ENCODE peak calls at places on chromosomes 16 and 17, in seven cellular contexts. One of them, this sample, is unnamed.

GRCh38 chr17:73924488-73925186 is 278.8 kb upstream of the RPL38 start:
- DNase-seq in SJSA1: no peak
- DNase-seq in heart right ventricle: no peak
- DNase-seq in mammary epithelial cell: no peak
- DNase-seq in right atrium auricular region: no peak
- DNase-seq in substantia nigra: no peak
- DNase-seq in GM23338: no peak
- DNase-seq in this sample: no peak

GRCh38 chr17:21278304-21279197 is 6.0 kb upstream of the MAP2K3 start:
- DNase-seq in SJSA1: no peak
- DNase-seq in heart right ventricle: no peak
- DNase-seq in mammary epithelial cell: no peak
- DNase-seq in right atrium auricular region: no peak
- DNase-seq in substantia nigra: no peak
- DNase-seq in GM23338: no peak
- DNase-seq in this sample: no peak

GRCh38 chr17:42323268-42323773 is 35.0 kb downstream of the STAT5A start:
- DNase-seq in SJSA1: no peak
- DNase-seq in heart right ventricle: no peak
- DNase-seq in mammary epithelial cell: no peak
- DNase-seq in right atrium auricular region: no peak
- DNase-seq in substantia nigra: no peak
- DNase-seq in GM23338: no peak
- DNase-seq in this sample: no peak

GRCh38 chr17:2075336-2076056 is 20.6 kb downstream of the HIC1 start:
- DNase-seq in SJSA1: peak; percentile 51
- DNase-seq in heart right ventricle: no peak
- DNase-seq in mammary epithelial cell: peak; percentile 37
- DNase-seq in right atrium auricular region: no peak
- DNase-seq in substantia nigra: no peak
- DNase-seq in GM23338: peak; percentile 53
- DNase-seq in this sample: no peak

GRCh38 chr17:80819422-80820164 is 172.0 kb upstream of the CHMP6 start:
- DNase-seq in SJSA1: no peak
- DNase-seq in heart right ventricle: no peak
- DNase-seq in mammary epithelial cell: no peak
- DNase-seq in right atrium auricular region: no peak
- DNase-seq in substantia nigra: no peak
- DNase-seq in GM23338: no peak
- DNase-seq in this sample: no peak

GRCh38 chr16:59412275-59412841 is 678.2 kb upstream of the GOT2 start:
- DNase-seq in SJSA1: peak; percentile 1
- DNase-seq in heart right ventricle: no peak
- DNase-seq in mammary epithelial cell: peak; percentile 23
- DNase-seq in right atrium auricular region: no peak
- DNase-seq in substantia nigra: no peak
- DNase-seq in GM23338: peak; percentile 56
- DNase-seq in this sample: no peak

GRCh38 chr16:68267612-68268405 is 3.5 kb downstream of the SLC7A6 start:
- DNase-seq in SJSA1: no peak
- DNase-seq in heart right ventricle: no peak
- DNase-seq in mammary epithelial cell: no peak
- DNase-seq in right atrium auricular region: no peak
- DNase-seq in substantia nigra: no peak
- DNase-seq in GM23338: peak; percentile 54
- DNase-seq in this sample: no peak

GRCh38 chr16:89727406-89728120 is 6.2 kb downstream of the ZNF276 start:
- DNase-seq in SJSA1: no peak
- DNase-seq in heart right ventricle: no peak
- DNase-seq in mammary epithelial cell: no peak
- DNase-seq in right atrium auricular region: no peak
- DNase-seq in substantia nigra: no peak
- DNase-seq in GM23338: no peak
- DNase-seq in this sample: no peak

GRCh38 chr16:2231016-2231931 is 5.0 kb upstream of the DNASE1L2 start:
- DNase-seq in SJSA1: no peak
- DNase-seq in heart right ventricle: no peak
- DNase-seq in mammary epithelial cell: peak; percentile 85
- DNase-seq in right atrium auricular region: no peak
- DNase-seq in substantia nigra: no peak
- DNase-seq in GM23338: no peak
- DNase-seq in this sample: peak; percentile 37

GRCh38 chr17:67467500-67468481 is 90.7 kb downstream of the PITPNC1 start:
- DNase-seq in SJSA1: no peak
- DNase-seq in heart right ventricle: no peak
- DNase-seq in mammary epithelial cell: no peak
- DNase-seq in right atrium auricular region: no peak
- DNase-seq in substantia nigra: no peak
- DNase-seq in GM23338: no peak
- DNase-seq in this sample: no peak

GRCh38 chr17:46818319-46818928 is at the start of gene WNT3:
- DNase-seq in SJSA1: no peak
- DNase-seq in heart right ventricle: no peak
- DNase-seq in mammary epithelial cell: no peak
- DNase-seq in right atrium auricular region: no peak
- DNase-seq in substantia nigra: no peak
- DNase-seq in GM23338: peak; percentile 93
- DNase-seq in this sample: no peak

GRCh38 chr16:85783441-85783840 is 15.9 kb downstream of the EMC8 start:
- DNase-seq in SJSA1: no peak
- DNase-seq in heart right ventricle: no peak
- DNase-seq in mammary epithelial cell: no peak
- DNase-seq in right atrium auricular region: no peak
- DNase-seq in substantia nigra: no peak
- DNase-seq in GM23338: no peak
- DNase-seq in this sample: no peak

GRCh38 chr16:85781685-85782370 is 17.5 kb downstream of the EMC8 start:
- DNase-seq in SJSA1: no peak
- DNase-seq in heart right ventricle: peak; percentile 51
- DNase-seq in mammary epithelial cell: no peak
- DNase-seq in right atrium auricular region: no peak
- DNase-seq in substantia nigra: peak; percentile 23
- DNase-seq in GM23338: no peak
- DNase-seq in this sample: no peak

GRCh38 chr16:85780281-85780680 is 19.1 kb downstream of the EMC8 start:
- DNase-seq in SJSA1: no peak
- DNase-seq in heart right ventricle: no peak
- DNase-seq in mammary epithelial cell: no peak
- DNase-seq in right atrium auricular region: no peak
- DNase-seq in substantia nigra: no peak
- DNase-seq in GM23338: no peak
- DNase-seq in this sample: no peak

GRCh38 chr16:85781156-85781555 is 18.2 kb downstream of the EMC8 start:
- DNase-seq in SJSA1: no peak
- DNase-seq in heart right ventricle: no peak
- DNase-seq in mammary epithelial cell: no peak
- DNase-seq in right atrium auricular region: no peak
- DNase-seq in substantia nigra: no peak
- DNase-seq in GM23338: no peak
- DNase-seq in this sample: no peak

DNA sequence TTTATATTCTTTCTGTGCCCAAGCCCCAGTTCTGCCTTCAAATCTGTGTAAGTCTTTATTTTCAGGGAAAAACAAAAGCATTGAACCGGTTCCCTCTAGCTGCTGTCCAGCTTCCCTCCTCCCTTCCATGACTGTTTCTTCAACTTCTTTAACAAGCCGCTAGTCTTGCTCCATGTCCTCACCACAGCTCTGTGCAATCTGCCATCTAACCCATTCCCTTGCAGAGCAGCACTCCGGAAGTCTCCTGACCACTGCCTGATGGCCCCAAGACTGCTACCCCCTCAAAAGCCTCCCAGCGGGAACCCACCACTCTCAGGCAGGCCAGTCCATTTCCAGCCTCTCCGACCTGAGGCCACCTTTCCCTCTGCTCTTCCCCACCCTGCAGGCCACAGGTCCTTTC is 16.9 kb downstream of the EMC8 start:
- DNase-seq in SJSA1: no peak
- DNase-seq in heart right ventricle: no peak
- DNase-seq in mammary epithelial cell: no peak
- DNase-seq in right atrium auricular region: no peak
- DNase-seq in substantia nigra: no peak
- DNase-seq in GM23338: no peak
- DNase-seq in this sample: no peak
- H3K27ac ChIP-seq in SJSA1: no peak overlapping the region
- H3K27ac ChIP-seq in heart right ventricle: no peak overlapping the region
- H3K27ac ChIP-seq in mammary epithelial cell: no peak overlapping the region
- H3K27ac ChIP-seq in right atrium auricular region: no peak overlapping the region
- H3K27ac ChIP-seq in substantia nigra: no peak overlapping the region
- H3K27ac ChIP-seq in GM23338: peak overlapping the region; percentile 32
- H3K27ac ChIP-seq in this sample: no peak overlapping the region

GRCh38 chr17:68701046-68701445 is 99.9 kb upstream of the FAM20A start:
- DNase-seq in SJSA1: no peak
- DNase-seq in heart right ventricle: no peak
- DNase-seq in mammary epithelial cell: no peak
- DNase-seq in right atrium auricular region: no peak
- DNase-seq in substantia nigra: no peak
- DNase-seq in GM23338: no peak
- DNase-seq in this sample: no peak
- H3K27ac ChIP-seq in SJSA1: no peak overlapping the region
- H3K27ac ChIP-seq in heart right ventricle: no peak overlapping the region
- H3K27ac ChIP-seq in mammary epithelial cell: no peak overlapping the region
- H3K27ac ChIP-seq in right atrium auricular region: no peak overlapping the region
- H3K27ac ChIP-seq in substantia nigra: no peak overlapping the region
- H3K27ac ChIP-seq in GM23338: no peak overlapping the region
- H3K27ac ChIP-seq in this sample: no peak overlapping the region

GRCh38 chr17:75589919-75590303 is 2.3 kb downstream of the MYO15B start:
- DNase-seq in SJSA1: no peak
- DNase-seq in heart right ventricle: no peak
- DNase-seq in mammary epithelial cell: no peak
- DNase-seq in right atrium auricular region: no peak
- DNase-seq in substantia nigra: no peak
- DNase-seq in GM23338: no peak
- DNase-seq in this sample: no peak
- H3K27ac ChIP-seq in SJSA1: no peak overlapping the region
- H3K27ac ChIP-seq in heart right ventricle: peak overlapping the region; percentile 77
- H3K27ac ChIP-seq in mammary epithelial cell: no peak overlapping the region
- H3K27ac ChIP-seq in right atrium auricular region: peak overlapping the region; percentile 91
- H3K27ac ChIP-seq in substantia nigra: peak overlapping the region; percentile 77
- H3K27ac ChIP-seq in GM23338: no peak overlapping the region
- H3K27ac ChIP-seq in this sample: no peak overlapping the region

GRCh38 chr17:32518856-32519768 is 32.3 kb downstream of the CDK5R1 start:
- DNase-seq in SJSA1: peak; percentile 24
- DNase-seq in heart right ventricle: peak; percentile 41
- DNase-seq in mammary epithelial cell: peak; percentile 69
- DNase-seq in right atrium auricular region: no peak
- DNase-seq in substantia nigra: no peak
- DNase-seq in GM23338: peak; percentile 96
- DNase-seq in this sample: no peak
- H3K27ac ChIP-seq in SJSA1: no peak overlapping the region
- H3K27ac ChIP-seq in heart right ventricle: no peak overlapping the region
- H3K27ac ChIP-seq in mammary epithelial cell: peak overlapping the region; percentile 20
- H3K27ac ChIP-seq in right atrium auricular region: no peak overlapping the region
- H3K27ac ChIP-seq in substantia nigra: no peak overlapping the region
- H3K27ac ChIP-seq in GM23338: peak overlapping the region; percentile 87
- H3K27ac ChIP-seq in this sample: peak overlapping the region; percentile 82

GRCh38 chr17:10136258-10136981 is 62.0 kb downstream of the GAS7 start:
- DNase-seq in SJSA1: no peak
- DNase-seq in heart right ventricle: no peak
- DNase-seq in mammary epithelial cell: no peak
- DNase-seq in right atrium auricular region: no peak
- DNase-seq in substantia nigra: no peak
- DNase-seq in GM23338: no peak
- DNase-seq in this sample: no peak
- H3K27ac ChIP-seq in SJSA1: no peak overlapping the region
- H3K27ac ChIP-seq in heart right ventricle: no peak overlapping the region
- H3K27ac ChIP-seq in mammary epithelial cell: no peak overlapping the region
- H3K27ac ChIP-seq in right atrium auricular region: peak overlapping the region; percentile 2
- H3K27ac ChIP-seq in substantia nigra: no peak overlapping the region
- H3K27ac ChIP-seq in GM23338: no peak overlapping the region
- H3K27ac ChIP-seq in this sample: no peak overlapping the region

This sample was measured in epithelial cell of prostate.